ENCODE peak calls at places on chromosomes 5 and 9, in eight cellular contexts. O, C, U, X, P, W, H and I are unnamed samples.

GRCh38 chr9:4574657-4575243 is 84.5 kb downstream of the SLC1A1 start:
- DNase-seq in O (no peak), C (no peak), U (no peak), X (no peak), P (no peak), W (no peak), H (no peak), I (no peak)

GRCh38 chr9:98890256-98890655 is 53.5 kb upstream of the COL15A1 start:
- DNase-seq in O (no peak), C (no peak), U (no peak), X (no peak), P (no peak), W (no peak), H (no peak), I (no peak)

GRCh38 chr5:156272139-156272538 is 54.8 kb upstream of the SGCD start:
- DNase-seq in O (no peak), C (no peak), U (no peak), X (no peak), P (no peak), W (no peak), H (no peak), I (no peak)

GRCh38 chr9:92001244-92001643 is 51.2 kb upstream of the ROR2 start:
- DNase-seq in O (no peak), C (no peak), U (no peak), X (peak), P (no peak), W (no peak), H (peak), I (no peak)

GRCh38 chr9:12774861-12775367 is at the start of gene LURAP1L:
- DNase-seq in O (peak), C (no peak), U (peak), X (peak), P (peak), W (peak), H (no peak), I (no peak)

GRCh38 chr9:114247491-114247890 is 75.4 kb upstream of the ORM1 start:
- DNase-seq in O (no peak), C (no peak), U (no peak), X (no peak), P (no peak), W (no peak), H (no peak), I (no peak)

GRCh38 chr9:88659126-88659525 is 124.1 kb downstream of the NXNL2 start:
- DNase-seq in O (no peak), C (no peak), U (no peak), X (no peak), P (no peak), W (no peak), H (no peak), I (no peak)

GRCh38 chr5:177454397-177455035 is 7.9 kb downstream of the PRR7 start:
- DNase-seq in O (peak), C (no peak), U (peak), X (peak), P (peak), W (peak), H (peak), I (peak)

GRCh38 chr5:178113141-178113787 is at the start of gene N4BP3:
- DNase-seq in O (peak), C (no peak), U (peak), X (peak), P (peak), W (peak), H (no peak), I (peak)

GRCh38 chr9:99457406-99457805 is 235.3 kb downstream of the SEC61B start:
- DNase-seq in O (no peak), C (no peak), U (no peak), X (no peak), P (no peak), W (no peak), H (no peak), I (no peak)

GRCh38 chr9:108275906-108276305 is 579.9 kb downstream of the ACTL7B start:
- DNase-seq in O (no peak), C (no peak), U (no peak), X (no peak), P (no peak), W (no peak), H (no peak), I (no peak)

GRCh38 chr5:166377756-166378155 is 1913.7 kb upstream of the WWC1 start:
- DNase-seq in O (no peak), C (no peak), U (no peak), X (no peak), P (peak), W (no peak), H (no peak), I (no peak)

GRCh38 chr5:177194278-177194677 is 60.7 kb downstream of the NSD1 start:
- DNase-seq in O (no peak), C (peak), U (no peak), X (peak), P (no peak), W (peak), H (peak), I (no peak)

GRCh38 chr9:15578719-15579118 is 25.9 kb downstream of the CCDC171 start:
- DNase-seq in O (no peak), C (no peak), U (no peak), X (no peak), P (no peak), W (no peak), H (no peak), I (no peak)

GRCh38 chr5:151651997-151652645 is 34.6 kb downstream of the SPARC start:
- DNase-seq in O (peak), C (no peak), U (peak), X (peak), P (peak), W (peak), H (peak), I (peak)

GRCh38 chr5:179261301-179262125 is 83.7 kb downstream of the ADAMTS2 start:
- DNase-seq in O (no peak), C (no peak), U (no peak), X (peak), P (peak), W (no peak), H (peak), I (no peak)

GRCh38 chr5:102048940-102049339 is 247.1 kb downstream of the SLCO4C1 start:
- DNase-seq in O (no peak), C (no peak), U (no peak), X (no peak), P (no peak), W (no peak), H (no peak), I (no peak)

GRCh38 chr5:67234671-67235176 is 38.1 kb upstream of the CD180 start:
- DNase-seq in O (no peak), C (no peak), U (no peak), X (peak), P (peak), W (peak), H (no peak), I (no peak)

GRCh38 chr9:131179561-131180219 is 54.3 kb downstream of the NUP214 start:
- DNase-seq in O (no peak), C (no peak), U (no peak), X (peak), P (no peak), W (peak), H (no peak), I (no peak)

GRCh38 chr5:59218424-59219045 is 635.7 kb downstream of the RAB3C start:
- DNase-seq in O (no peak), C (no peak), U (no peak), X (peak), P (no peak), W (peak), H (no peak), I (no peak)

GRCh38 chr9:137550241-137550621 is at the start of gene PNPLA7:
- DNase-seq in O (peak), C (peak), U (peak), X (peak), P (peak), W (peak), H (peak), I (peak)

GRCh38 chr5:112407240-112407639 is 11.8 kb downstream of the EPB41L4A start:
- DNase-seq in O (no peak), C (no peak), U (no peak), X (no peak), P (no peak), W (no peak), H (no peak), I (no peak)

GRCh38 chr9:122051401-122052346 is 41.4 kb downstream of the TTLL11 start:
- DNase-seq in O (no peak), C (no peak), U (no peak), X (peak), P (no peak), W (peak), H (no peak), I (no peak)

GRCh38 chr9:135348788-135349150 is 130.8 kb upstream of the PPP1R26 start:
- DNase-seq in O (no peak), C (no peak), U (no peak), X (no peak), P (no peak), W (no peak), H (no peak), I (no peak)

GRCh38 chr5:855771-856530 is 5.2 kb upstream of the ZDHHC11 start:
- DNase-seq in O (peak), C (no peak), U (no peak), X (no peak), P (no peak), W (no peak), H (no peak), I (no peak)

GRCh38 chr9:92435263-92435662 is 11.0 kb upstream of the OMD start:
- DNase-seq in O (no peak), C (no peak), U (no peak), X (no peak), P (no peak), W (no peak), H (no peak), I (no peak)

GRCh38 chr9:78029601-78030552 is 1.7 kb downstream of the GNAQ start:
- DNase-seq in O (no peak), C (no peak), U (no peak), X (peak), P (peak), W (peak), H (no peak), I (no peak)

GRCh38 chr9:138063033-138063432 is 185.5 kb downstream of the CACNA1B start:
- DNase-seq in O (no peak), C (no peak), U (no peak), X (no peak), P (no peak), W (no peak), H (no peak), I (no peak)

GRCh38 chr9:129606161-129607025 is 14.5 kb downstream of the C9orf50 start:
- DNase-seq in O (peak), C (no peak), U (no peak), X (no peak), P (no peak), W (peak), H (no peak), I (no peak)

GRCh38 chr9:125137200-125137599 is 6.1 kb downstream of the SCAI start:
- DNase-seq in O (no peak), C (no peak), U (no peak), X (peak), P (no peak), W (peak), H (no peak), I (no peak)

GRCh38 chr5:146340260-146341081 is 1.8 kb downstream of the POU4F3 start:
- DNase-seq in O (peak), C (no peak), U (no peak), X (peak), P (peak), W (peak), H (no peak), I (no peak)

GRCh38 chr9:37739222-37739621 is 14.4 kb upstream of the TRMT10B start:
- DNase-seq in O (no peak), C (no peak), U (no peak), X (no peak), P (no peak), W (no peak), H (no peak), I (no peak)

GRCh38 chr9:69745716-69746538 is 13.9 kb downstream of the PTAR1 start:
- DNase-seq in O (no peak), C (no peak), U (no peak), X (peak), P (no peak), W (peak), H (no peak), I (no peak)

GRCh38 chr5:9903806-9904205 is 273.7 kb upstream of the TAS2R1 start:
- DNase-seq in O (no peak), C (no peak), U (no peak), X (peak), P (no peak), W (peak), H (peak), I (no peak)

GRCh38 chr9:89929721-89930480 is 325.1 kb downstream of the GADD45G start:
- DNase-seq in O (peak), C (no peak), U (no peak), X (peak), P (no peak), W (peak), H (no peak), I (no peak)

GRCh38 chr5:115842952-115843351 is 1.2 kb downstream of the AP3S1 start:
- DNase-seq in O (no peak), C (no peak), U (no peak), X (no peak), P (no peak), W (no peak), H (no peak), I (no peak)

GRCh38 chr9:136129176-136129575 is 10.5 kb upstream of the TMEM250 start:
- DNase-seq in O (no peak), C (no peak), U (no peak), X (no peak), P (no peak), W (no peak), H (no peak), I (no peak)

DNA sequence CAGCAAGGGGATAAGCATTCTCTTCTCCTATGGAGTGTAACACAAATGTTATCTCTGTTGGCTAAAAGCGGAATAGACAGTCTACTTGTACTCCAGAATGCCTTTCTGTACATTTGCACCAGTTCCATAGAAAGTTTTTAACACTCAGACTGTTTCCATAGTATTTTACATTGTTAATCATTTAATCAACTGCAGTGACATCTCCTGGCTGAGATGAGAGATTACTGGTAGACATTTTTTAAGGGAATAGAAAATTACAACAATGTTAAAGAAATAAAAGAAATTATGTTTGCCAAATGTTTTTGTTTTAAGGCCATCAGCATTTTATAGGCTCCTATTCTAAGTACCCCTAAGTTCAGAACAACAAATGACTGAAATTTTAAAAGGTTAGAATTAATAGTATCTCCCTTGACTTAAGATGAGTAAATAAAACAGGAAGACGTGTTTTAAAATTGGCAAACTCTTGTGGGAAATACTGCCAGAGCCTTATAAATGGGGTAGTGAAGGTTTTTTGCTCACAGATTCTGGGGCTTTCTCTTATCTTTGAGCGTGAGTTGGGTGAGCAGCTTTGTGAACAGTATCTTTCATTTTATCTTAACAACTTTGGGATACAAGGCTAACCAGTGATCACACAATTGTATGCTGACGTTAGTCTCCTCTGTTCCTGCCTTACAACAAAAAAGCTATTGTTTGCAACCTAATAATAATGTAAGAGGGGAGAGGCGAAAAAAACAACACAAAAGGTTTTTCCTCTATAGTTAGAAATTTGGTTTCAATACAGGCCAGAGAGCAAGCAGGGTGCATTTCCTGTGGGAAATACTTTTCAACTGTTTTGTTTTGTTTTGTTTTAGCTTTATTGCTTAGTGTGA is 294.4 kb downstream of the FBXL7 start:
- DNase-seq in O (no peak), C (no peak), U (no peak), X (no peak), P (no peak), W (peak), H (no peak), I (no peak)
- TF ChIP-seq CTCF in O (peak), C (peak), U (no peak), X (peak), P (peak), W (no peak), H (peak), I (no peak)

GRCh38 chr5:82023530-82024095 is 51.8 kb downstream of the ATG10 start:
- DNase-seq in O (no peak), C (no peak), U (no peak), X (peak), P (no peak), W (no peak), H (no peak), I (no peak)

GRCh38 chr5:82022499-82022898 is 50.7 kb downstream of the ATG10 start:
- DNase-seq in O (no peak), C (no peak), U (no peak), X (no peak), P (no peak), W (no peak), H (no peak), I (no peak)

GRCh38 chr5:82019342-82020138 is 47.7 kb downstream of the ATG10 start:
- DNase-seq in O (no peak), C (no peak), U (no peak), X (no peak), P (peak), W (no peak), H (no peak), I (no peak)

DNA sequence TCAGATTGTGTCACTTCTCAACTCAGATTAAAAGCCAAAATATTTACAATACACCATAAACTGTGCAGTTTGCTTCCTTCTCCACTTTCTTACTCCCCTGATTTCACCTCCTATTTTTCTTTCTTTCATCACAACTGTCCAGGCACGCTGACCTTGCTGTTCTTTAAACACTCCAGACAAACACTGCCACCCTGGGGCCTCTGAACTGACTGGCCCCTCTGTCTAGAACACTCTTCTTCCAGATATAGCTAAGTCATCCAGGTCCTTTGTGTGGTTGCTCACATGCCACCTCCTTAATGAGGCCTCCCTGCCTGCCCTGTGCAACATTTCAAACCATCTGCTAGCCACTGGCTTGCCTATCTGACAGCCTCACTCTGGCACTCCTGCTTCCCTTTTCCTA is 46.6 kb downstream of the ATG10 start:
- DNase-seq in O (peak), C (no peak), U (no peak), X (peak), P (peak), W (no peak), H (no peak), I (no peak)
- TF ChIP-seq CTCF in O (no peak), C (no peak), U (no peak), X (no peak), P (no peak), W (no peak), H (no peak), I (no peak)

DNA sequence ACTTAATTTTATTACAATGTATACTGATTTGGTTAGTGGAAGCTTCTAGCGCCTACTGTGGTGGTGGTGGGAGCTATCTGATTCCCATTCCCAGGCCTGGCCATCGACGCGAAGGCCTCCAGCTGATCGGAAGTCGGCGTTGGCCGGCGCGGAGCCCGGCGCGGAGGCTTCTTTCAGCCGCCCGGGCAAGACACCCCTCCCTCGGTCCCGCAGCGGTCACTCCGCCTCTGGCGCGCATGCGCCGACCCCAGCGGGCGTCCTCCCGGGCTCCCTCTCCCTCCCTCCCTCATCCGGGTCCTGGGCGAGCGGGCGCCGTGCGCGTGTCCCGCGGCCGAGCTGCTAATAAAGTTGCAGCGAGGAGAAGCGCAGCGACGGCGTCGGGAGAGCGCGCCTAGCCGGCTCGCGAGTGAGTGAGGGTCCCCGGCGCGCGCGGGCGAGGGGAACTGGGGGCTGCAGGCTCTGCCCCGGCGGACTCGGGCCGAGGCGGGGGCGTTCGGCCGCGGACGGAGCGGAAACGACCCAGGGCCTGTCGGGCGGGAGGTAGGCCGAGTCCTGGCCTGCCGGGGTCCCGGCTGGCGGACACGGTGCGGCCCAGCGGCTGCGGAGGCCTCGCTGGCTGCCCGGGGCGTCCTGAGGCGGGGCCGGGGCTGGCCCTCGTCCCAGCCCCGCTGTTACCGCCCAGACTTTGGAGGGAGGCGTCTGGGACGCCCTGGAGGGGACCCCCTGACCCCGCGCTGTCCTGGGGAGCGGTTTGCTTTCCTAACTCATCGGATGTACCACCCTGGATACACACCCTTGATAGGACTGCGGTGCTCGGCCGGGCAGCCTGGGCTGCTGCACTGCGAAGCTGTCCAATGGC is at the start of gene SMAD5:
- DNase-seq in O (peak), C (peak), U (peak), X (peak), P (peak), W (peak), H (peak), I (peak)
- TF ChIP-seq CTCF in O (peak), C (no peak), U (no peak), X (no peak), P (no peak), W (no peak), H (no peak), I (no peak)

GRCh38 chr9:116497081-116497480 is 190.0 kb upstream of the TRIM32 start:
- DNase-seq in O (no peak), C (no peak), U (no peak), X (peak), P (peak), W (no peak), H (no peak), I (no peak)
- TF ChIP-seq CTCF in O (peak), C (no peak), U (no peak), X (peak), P (no peak), W (no peak), H (no peak), I (no peak)

GRCh38 chr9:27726244-27727141 is 153.2 kb upstream of the C9orf72 start:
- DNase-seq in O (peak), C (no peak), U (peak), X (peak), P (peak), W (peak), H (no peak), I (no peak)
- TF ChIP-seq CTCF in O (peak), C (peak), U (peak), X (peak), P (peak), W (peak), H (peak), I (peak)